ENCODE peak calls at places on chromosomes 16 and 17, in six cellular contexts. One of them, this sample, is unnamed.

GRCh38 chr17:34412534-34412933 is 49.5 kb upstream of the CCL1 start:
- DNase-seq in cardiac muscle cell: no peak
- DNase-seq in omental fat pad: no peak
- DNase-seq in heart left ventricle: no peak
- DNase-seq in GM04504: no peak
- DNase-seq in HuH-7: no peak
- DNase-seq in this sample: no peak

GRCh38 chr16:14501331-14502255 is 128.5 kb downstream of the PARN start:
- DNase-seq in HuH-7: no peak
- DNase-seq in cardiac muscle cell: peak; percentile 64
- DNase-seq in GM04504: peak; percentile 90
- DNase-seq in heart left ventricle: peak; percentile 89
- DNase-seq in omental fat pad: peak; percentile 48
- DNase-seq in this sample: peak; percentile 89

GRCh38 chr16:24776486-24777220 is 47.2 kb downstream of the TNRC6A start:
- DNase-seq in GM04504: no peak
- DNase-seq in heart left ventricle: peak; percentile 66
- DNase-seq in HuH-7: no peak
- DNase-seq in omental fat pad: no peak
- DNase-seq in cardiac muscle cell: no peak
- DNase-seq in this sample: no peak

GRCh38 chr17:17342242-17342945 is 39.2 kb downstream of the NT5M start:
- DNase-seq in HuH-7: no peak
- DNase-seq in heart left ventricle: no peak
- DNase-seq in omental fat pad: peak; percentile 1
- DNase-seq in cardiac muscle cell: no peak
- DNase-seq in GM04504: no peak
- DNase-seq in this sample: no peak

GRCh38 chr17:81135503-81136283 is 29.6 kb upstream of the PVALEF start:
- DNase-seq in cardiac muscle cell: no peak
- DNase-seq in GM04504: no peak
- DNase-seq in HuH-7: no peak
- DNase-seq in omental fat pad: no peak
- DNase-seq in heart left ventricle: no peak
- DNase-seq in this sample: no peak

GRCh38 chr16:10080031-10080772 is 102.0 kb downstream of the GRIN2A start:
- DNase-seq in GM04504: peak; percentile 71
- DNase-seq in heart left ventricle: peak; percentile 66
- DNase-seq in HuH-7: no peak
- DNase-seq in cardiac muscle cell: peak; percentile 52
- DNase-seq in omental fat pad: no peak
- DNase-seq in this sample: peak; percentile 81

GRCh38 chr17:9676742-9677387 is 31.5 kb downstream of the USP43 start:
- DNase-seq in heart left ventricle: no peak
- DNase-seq in cardiac muscle cell: no peak
- DNase-seq in HuH-7: no peak
- DNase-seq in GM04504: peak; percentile 17
- DNase-seq in omental fat pad: no peak
- DNase-seq in this sample: peak; percentile 77

GRCh38 chr16:2715519-2715918 is 4.5 kb downstream of the PRSS27 start:
- DNase-seq in omental fat pad: peak; percentile 35
- DNase-seq in cardiac muscle cell: peak; percentile 76
- DNase-seq in HuH-7: peak; percentile 37
- DNase-seq in GM04504: peak; percentile 2
- DNase-seq in heart left ventricle: peak; percentile 63
- DNase-seq in this sample: no peak

GRCh38 chr17:29577778-29578211 is 9.3 kb downstream of the TP53I13 start:
- DNase-seq in omental fat pad: no peak
- DNase-seq in HuH-7: no peak
- DNase-seq in GM04504: no peak
- DNase-seq in cardiac muscle cell: no peak
- DNase-seq in heart left ventricle: no peak
- DNase-seq in this sample: no peak

GRCh38 chr16:12337776-12338655 is 361.5 kb downstream of the SNX29 start:
- DNase-seq in omental fat pad: no peak
- DNase-seq in heart left ventricle: no peak
- DNase-seq in cardiac muscle cell: no peak
- DNase-seq in HuH-7: no peak
- DNase-seq in GM04504: no peak
- DNase-seq in this sample: no peak

GRCh38 chr17:19433727-19434340 is 22.8 kb downstream of the RNF112 start:
- DNase-seq in omental fat pad: no peak
- DNase-seq in HuH-7: no peak
- DNase-seq in GM04504: no peak
- DNase-seq in heart left ventricle: no peak
- DNase-seq in cardiac muscle cell: no peak
- DNase-seq in this sample: no peak

GRCh38 chr17:8865811-8866210 is 1.7 kb downstream of the PIK3R6 start:
- DNase-seq in heart left ventricle: no peak
- DNase-seq in GM04504: no peak
- DNase-seq in HuH-7: no peak
- DNase-seq in omental fat pad: no peak
- DNase-seq in cardiac muscle cell: no peak
- DNase-seq in this sample: no peak

GRCh38 chr17:47703191-47703591 is 9.2 kb downstream of the TBKBP1 start:
- DNase-seq in cardiac muscle cell: no peak
- DNase-seq in HuH-7: no peak
- DNase-seq in heart left ventricle: no peak
- DNase-seq in omental fat pad: no peak
- DNase-seq in GM04504: no peak
- DNase-seq in this sample: no peak

GRCh38 chr16:49644143-49644460 is 211.8 kb downstream of the ZNF423 start:
- DNase-seq in cardiac muscle cell: no peak
- DNase-seq in omental fat pad: no peak
- DNase-seq in heart left ventricle: no peak
- DNase-seq in HuH-7: no peak
- DNase-seq in GM04504: no peak
- DNase-seq in this sample: no peak

GRCh38 chr17:75323043-75323591 is 33.9 kb upstream of the SLC25A19 start:
- DNase-seq in omental fat pad: peak; percentile 98
- DNase-seq in HuH-7: peak; percentile 64
- DNase-seq in cardiac muscle cell: peak; percentile 91
- DNase-seq in heart left ventricle: peak; percentile 84
- DNase-seq in GM04504: peak; percentile 62
- DNase-seq in this sample: peak; percentile 48

GRCh38 chr17:61571624-61572023 is 19.4 kb downstream of the NACA2 start:
- DNase-seq in cardiac muscle cell: no peak
- DNase-seq in GM04504: no peak
- DNase-seq in omental fat pad: no peak
- DNase-seq in heart left ventricle: no peak
- DNase-seq in HuH-7: no peak
- DNase-seq in this sample: no peak

GRCh38 chr17:44829558-44830358 is at the start of gene GJC1:
- DNase-seq in cardiac muscle cell: peak; percentile 61
- DNase-seq in HuH-7: peak; percentile 49
- DNase-seq in GM04504: no peak
- DNase-seq in heart left ventricle: peak; percentile 69
- DNase-seq in omental fat pad: no peak
- DNase-seq in this sample: no peak

GRCh38 chr17:17609121-17609520 is 17.6 kb upstream of the PEMT start:
- DNase-seq in omental fat pad: no peak
- DNase-seq in GM04504: no peak
- DNase-seq in HuH-7: no peak
- DNase-seq in cardiac muscle cell: no peak
- DNase-seq in heart left ventricle: no peak
- DNase-seq in this sample: no peak

GRCh38 chr17:73393962-73394361 is 82.2 kb upstream of the CDC42EP4 start:
- DNase-seq in HuH-7: no peak
- DNase-seq in GM04504: no peak
- DNase-seq in omental fat pad: no peak
- DNase-seq in heart left ventricle: no peak
- DNase-seq in cardiac muscle cell: no peak
- DNase-seq in this sample: no peak

This sample was measured in HS-5.